ENCODE peak calls at places on chromosomes 13 and 19, in eight cellular contexts. D, F, B, J, Y, H, T and N are unnamed samples.
A peak's percentile ranks its signal among the peaks of the same experiment; 100 is the strongest.

GRCh38 chr19:31974941-31975340 is 370.5 kb upstream of the ZNF507 start:
- DNase-seq in J (no peak), F (no peak), Y (no peak), H (no peak), D (no peak), B (no peak), T (no peak), N (no peak)

GRCh38 chr19:30693179-30693578 is 321.0 kb downstream of the ZNF536 start:
- DNase-seq in B (peak; percentile 71), J (no peak), F (no peak), H (no peak), Y (no peak), D (no peak), T (no peak), N (no peak)

GRCh38 chr19:41753936-41754529 is 1.3 kb upstream of the CEACAM6 start:
- DNase-seq in H (no peak), Y (no peak), F (peak; percentile 77), J (no peak), T (no peak), D (peak; percentile 70), B (peak; percentile 67), N (peak; percentile 26)

GRCh38 chr19:36604656-36605100 is 435 bp upstream of the ZNF382 start:
- DNase-seq in T (peak; percentile 12), F (peak; percentile 38), J (no peak), D (no peak), H (peak; percentile 20), B (peak; percentile 76), Y (peak; percentile 37), N (peak; percentile 25)

GRCh38 chr19:40804783-40805242 is 5.8 kb downstream of the EGLN2 start:
- DNase-seq in J (no peak), F (no peak), T (no peak), D (peak; percentile 31), Y (no peak), H (no peak), B (peak; percentile 49), N (no peak)

GRCh38 chr19:49430678-49431329 is 5.6 kb downstream of the GFY start:
- DNase-seq in H (no peak), T (no peak), Y (no peak), B (no peak), D (peak; percentile 79), J (no peak), F (no peak), N (no peak)

GRCh38 chr19:49339364-49340068 is 4.3 kb downstream of the CD37 start:
- DNase-seq in J (no peak), B (no peak), H (peak; percentile 93), T (peak; percentile 71), F (peak; percentile 84), Y (peak; percentile 84), D (no peak), N (peak; percentile 85)

GRCh38 chr13:74115138-74115537 is 19.1 kb downstream of the KLF12 start:
- DNase-seq in D (no peak), B (no peak), Y (peak; percentile 90), F (no peak), J (no peak), T (no peak), H (no peak), N (peak; percentile 66)

GRCh38 chr13:60759499-60759898 is 362.5 kb downstream of the TDRD3 start:
- DNase-seq in Y (peak; percentile 12), H (no peak), F (no peak), T (peak; percentile 18), J (no peak), B (no peak), D (no peak), N (peak; percentile 27)

GRCh38 chr13:36275190-36276002 is 22.2 kb downstream of the CCDC169 start:
- DNase-seq in J (peak; percentile 35), D (peak; percentile 35), Y (peak; percentile 81), T (peak; percentile 12), B (peak; percentile 24), H (no peak), F (no peak), N (peak; percentile 88)

GRCh38 chr13:113216165-113217056 is 7.0 kb downstream of the CUL4A start:
- DNase-seq in B (no peak), H (peak; percentile 37), J (no peak), F (peak; percentile 26), Y (peak; percentile 78), D (no peak), T (peak; percentile 38), N (peak; percentile 60)

GRCh38 chr13:97028441-97029299 is 34.4 kb upstream of the OXGR1 start:
- DNase-seq in F (peak; percentile 73), D (peak; percentile 33), B (peak; percentile 69), Y (peak; percentile 12), H (peak; percentile 21), J (no peak), T (no peak), N (peak; percentile 78)

GRCh38 chr13:27379694-27380596 is 44.5 kb upstream of the GTF3A start:
- DNase-seq in F (peak; percentile 88), B (peak; percentile 80), Y (no peak), D (peak; percentile 55), J (no peak), H (peak; percentile 31), T (no peak), N (peak; percentile 44)

GRCh38 chr19:5444431-5444830 is 10.8 kb upstream of the ZNRF4 start:
- DNase-seq in Y (no peak), F (no peak), T (no peak), D (no peak), H (no peak), J (no peak), B (no peak), N (no peak)

GRCh38 chr19:18173572-18174294 is at the start of gene IFI30:
- DNase-seq in J (no peak), D (peak; percentile 90), B (no peak), T (no peak), Y (no peak), F (peak; percentile 88), H (peak; percentile 75), N (peak; percentile 39)

GRCh38 chr19:31312004-31312403 is 37.2 kb downstream of the TSHZ3 start:
- DNase-seq in Y (peak; percentile 89), H (no peak), B (no peak), T (no peak), F (no peak), J (peak; percentile 80), D (no peak), N (peak; percentile 92)

GRCh38 chr19:1128111-1128510 is 24.3 kb downstream of the GPX4 start:
- DNase-seq in H (no peak), T (no peak), B (no peak), Y (no peak), J (no peak), D (no peak), F (no peak), N (no peak)

GRCh38 chr19:29683009-29683408 is 17.7 kb downstream of the PLEKHF1 start:
- DNase-seq in F (no peak), T (no peak), H (no peak), J (no peak), D (no peak), B (no peak), Y (peak; percentile 51), N (peak; percentile 55)

GRCh38 chr19:2719910-2720776 is 1.0 kb downstream of the DIRAS1 start:
- DNase-seq in F (no peak), Y (peak; percentile 8), B (no peak), D (no peak), H (no peak), J (no peak), T (no peak), N (no peak)

DNA sequence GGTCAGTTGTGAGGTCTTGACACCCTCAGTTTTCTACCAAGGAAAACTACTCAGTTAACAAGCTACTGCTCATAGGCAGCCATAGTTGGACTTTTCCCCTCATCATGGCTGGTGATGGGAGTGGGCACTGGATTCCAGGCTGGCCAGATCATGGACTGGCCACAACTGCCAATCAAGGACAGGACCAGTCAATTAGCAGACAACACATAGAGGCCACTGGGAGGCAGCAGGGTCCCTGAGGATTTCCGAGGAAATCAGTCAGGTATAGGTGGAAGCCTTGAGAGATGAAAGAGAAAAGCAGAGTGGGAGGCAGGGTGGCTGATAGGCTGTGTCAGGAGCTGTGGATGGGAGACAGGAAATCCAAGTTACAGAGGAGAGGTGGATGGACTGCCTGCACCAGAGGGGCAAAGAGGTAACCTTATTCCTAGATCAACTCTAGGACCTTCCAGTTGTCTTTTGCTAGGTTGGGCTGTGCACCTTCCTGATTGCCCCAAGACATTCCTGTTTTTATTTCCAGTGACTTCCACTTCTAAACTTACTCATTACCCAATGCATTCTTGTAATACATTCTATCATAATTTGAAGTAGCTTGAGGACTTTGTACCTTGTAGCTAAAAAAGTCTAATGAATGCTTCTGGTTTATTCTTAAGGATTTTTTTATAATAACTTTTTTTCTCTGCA is 361.8 kb downstream of the KCNRG start:
- DNase-seq in B (peak; percentile 58), D (no peak), H (no peak), J (no peak), Y (no peak), F (no peak), T (no peak), N (no peak)
- TF ChIP-seq CTCF in B (peak; percentile 47), D (peak; percentile 42), H (no peak), J (no peak), Y (no peak), F (no peak), T (no peak), N (no peak)

GRCh38 chr19:13001502-13002388 is 6.5 kb downstream of the NFIX start:
- DNase-seq in B (no peak), D (no peak), T (no peak), J (no peak), H (peak; percentile 84), F (peak; percentile 52), Y (peak; percentile 72), N (peak; percentile 63)
- H3K4me3 ChIP-seq in B (no peak overlapping the region), D (no peak overlapping the region), T (no peak overlapping the region), J (no peak overlapping the region), H (peak overlapping the region; percentile 50), F (peak overlapping the region; percentile 34), Y (no peak overlapping the region), N (peak overlapping the region; percentile 19)

GRCh38 chr19:33997690-33998089 is 174.6 kb upstream of the LSM14A start:
- DNase-seq in H (no peak), B (no peak), Y (no peak), T (no peak), D (no peak), F (no peak), J (no peak), N (no peak)

GRCh38 chr19:33998302-33998701 is 174.0 kb upstream of the LSM14A start:
- DNase-seq in F (no peak), Y (no peak), D (no peak), T (no peak), B (no peak), J (no peak), H (no peak), N (no peak)

DNA sequence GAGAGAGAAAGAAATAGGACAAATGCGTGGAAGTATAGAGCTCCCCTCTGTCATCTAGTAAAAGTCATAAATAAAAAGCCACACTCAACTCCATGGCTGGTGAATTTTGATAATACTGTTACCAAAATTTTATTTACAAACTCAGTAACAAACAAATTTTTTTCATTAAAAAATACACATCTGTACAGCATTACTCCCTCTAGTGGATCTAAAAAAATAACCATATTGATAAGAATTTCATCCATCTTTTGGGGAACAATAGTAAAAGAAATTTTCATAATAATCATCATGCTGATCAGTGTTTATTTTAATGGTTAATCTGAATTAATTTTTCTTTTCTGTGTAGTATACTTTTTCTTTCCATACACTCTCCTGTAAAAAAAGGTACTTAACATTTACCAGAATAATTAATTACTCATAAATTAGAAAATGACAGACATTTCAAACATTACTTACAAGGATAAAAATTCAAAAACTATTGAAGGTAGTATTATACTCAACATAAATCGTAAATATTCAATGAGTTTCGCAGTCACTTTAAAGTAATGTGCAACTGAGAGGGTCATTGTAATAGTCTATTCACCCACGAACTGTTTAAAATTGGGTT is 173.5 kb upstream of the LSM14A start:
- DNase-seq in T (no peak), H (no peak), D (peak; percentile 7), B (no peak), Y (peak; percentile 1), J (no peak), F (no peak), N (peak; percentile 28)
- TF ChIP-seq CTCF in T (peak; percentile 8), H (peak; percentile 53), D (peak; percentile 74), B (no peak), Y (peak; percentile 31), J (peak; percentile 12), F (peak; percentile 49), N (peak; percentile 43)

GRCh38 chr13:90049989-90050671 is 1297.4 kb upstream of the MIR17HG start:
- DNase-seq in Y (no peak), B (no peak), D (no peak), F (no peak), J (no peak), H (no peak), T (no peak), N (no peak)
- H3K4me3 ChIP-seq in Y (no peak overlapping the region), B (no peak overlapping the region), D (no peak overlapping the region), F (no peak overlapping the region), J (no peak overlapping the region), H (no peak overlapping the region), T (no peak overlapping the region), N (no peak overlapping the region)